ENCODE peak calls at places on chromosome 2, in seven cellular contexts. R is choroid plexus epithelial cell, F is endodermal cell, U is RWPE2, G is GM06990, C is tibial artery, B is A549. H is an unnamed sample.

GRCh38 chr2:67564076-67564475 is 166.9 kb downstream of the ETAA1 start:
- DNase-seq in R (peak), F (no peak), U (no peak), G (no peak), C (no peak), B (no peak), H (no peak)

GRCh38 chr2:107663632-107664031 is 163.1 kb upstream of the RGPD4 start:
- DNase-seq in R (no peak), F (no peak), U (no peak), G (no peak), C (no peak), B (no peak), H (no peak)

GRCh38 chr2:157476915-157477709 is 33.2 kb upstream of the CYTIP start:
- DNase-seq in R (peak), F (no peak), U (no peak), G (no peak), C (no peak), B (no peak), H (no peak)

GRCh38 chr2:82491591-82491990 is 1967.5 kb downstream of the SUCLG1 start:
- DNase-seq in R (no peak), F (no peak), U (no peak), G (no peak), C (no peak), B (no peak), H (no peak)

GRCh38 chr2:39469807-39470206 is 32.7 kb upstream of the MAP4K3 start:
- DNase-seq in R (peak), F (peak), U (no peak), G (peak), C (no peak), B (no peak), H (peak)

GRCh38 chr2:112646791-112647720 is 1.3 kb downstream of the SLC20A1 start:
- DNase-seq in R (peak), F (no peak), U (no peak), G (no peak), C (no peak), B (no peak), H (no peak)

GRCh38 chr2:229610359-229610758 is 104.0 kb downstream of the DNER start:
- DNase-seq in R (peak), F (no peak), U (no peak), G (no peak), C (no peak), B (no peak), H (no peak)

GRCh38 chr2:176675557-176676256 is 406.5 kb downstream of the MTX2 start:
- DNase-seq in R (no peak), F (peak), U (no peak), G (no peak), C (no peak), B (no peak), H (no peak)

GRCh38 chr2:8103085-8103708 is 578.7 kb upstream of the ID2 start:
- DNase-seq in R (peak), F (no peak), U (no peak), G (no peak), C (no peak), B (peak), H (no peak)

DNA sequence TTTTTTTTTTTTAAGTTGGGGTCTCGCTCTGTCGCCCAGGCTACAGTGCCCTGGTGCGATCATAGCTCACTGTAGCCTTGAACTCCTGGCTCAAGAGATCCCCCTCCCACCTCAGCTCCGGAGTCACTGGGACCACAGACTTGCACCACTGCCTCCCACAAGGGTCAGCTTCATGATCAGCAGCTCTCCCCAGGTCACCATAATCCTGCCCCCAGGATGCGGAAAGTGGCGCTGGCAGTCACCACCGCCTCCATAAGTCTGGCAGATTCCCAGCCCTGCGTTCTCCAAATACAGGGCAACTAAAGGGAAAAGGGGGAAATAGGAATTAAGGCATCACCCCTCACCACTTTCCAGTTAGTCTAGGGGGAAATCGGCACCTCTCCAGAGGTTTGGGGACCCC is 5.2 kb upstream of the ARID5A start:
- DNase-seq in R (no peak), F (peak), U (no peak), G (no peak), C (no peak), B (no peak), H (no peak)
- H3K4me3 ChIP-seq in R (no peak), F (peak), U (no peak), G (peak), C (peak), B (no peak), H (peak)

GRCh38 chr2:171159326-171160118 is 1.2 kb downstream of the TLK1 start:
- DNase-seq in R (peak), F (peak), U (peak), G (peak), C (peak), B (peak), H (peak)
- TF ChIP-seq CTCF in R (peak), F (peak), U (peak), G (peak), C (peak), B (peak), H (peak)

DNA sequence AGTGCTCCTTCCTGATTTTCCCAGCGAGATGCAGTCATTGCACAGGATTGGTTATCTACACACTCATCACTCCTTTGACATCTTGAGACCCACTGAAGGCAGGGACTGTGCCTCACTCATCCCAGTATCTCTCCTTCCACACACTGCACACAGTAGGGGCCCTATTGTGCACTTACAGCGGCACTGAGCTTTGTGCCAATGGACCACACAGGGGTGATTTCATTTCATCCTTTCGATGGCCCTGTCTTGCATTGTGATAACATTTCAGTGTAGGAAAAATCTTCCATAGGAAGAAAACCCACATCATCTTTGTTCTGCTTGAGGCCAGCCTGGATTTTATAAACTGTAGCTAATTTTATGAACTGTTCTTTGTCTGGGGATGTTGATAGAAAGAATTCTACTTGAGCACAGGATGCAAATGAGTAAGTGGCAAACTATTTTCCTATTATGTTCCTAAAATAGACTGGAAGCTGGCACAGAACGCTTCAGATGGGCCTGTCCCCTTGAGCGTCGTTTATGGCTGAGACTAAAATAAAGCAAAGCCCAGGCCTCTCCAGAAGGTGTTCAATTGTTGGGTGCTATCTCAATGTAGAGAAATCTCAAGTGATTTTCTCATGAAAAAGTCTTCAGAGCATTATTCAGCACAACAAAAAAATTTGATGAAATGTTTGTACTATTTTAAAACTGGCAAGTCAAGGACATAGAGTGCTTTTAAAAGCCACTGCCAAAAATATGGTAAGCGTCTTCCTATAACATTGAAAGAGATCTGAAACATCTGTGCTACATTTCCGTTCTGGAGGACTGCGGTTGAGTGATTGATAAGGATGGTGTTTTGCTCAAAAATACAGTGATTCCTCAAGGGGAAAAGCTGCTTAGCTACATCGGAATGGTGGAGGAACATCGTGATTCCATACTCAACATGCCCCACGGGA is 10.7 kb upstream of the LRRFIP1 start:
- DNase-seq in R (peak), F (no peak), U (no peak), G (no peak), C (no peak), B (no peak), H (no peak)
- H3K4me3 ChIP-seq in R (no peak), F (no peak), U (no peak), G (no peak), C (no peak), B (no peak), H (no peak)

GRCh38 chr2:10022464-10022863 is 20.9 kb upstream of the KLF11 start:
- DNase-seq in R (no peak), F (no peak), U (no peak), G (no peak), C (no peak), B (no peak), H (no peak)
- TF ChIP-seq CTCF in R (no peak), F (no peak), U (no peak), G (no peak), C (no peak), B (no peak), H (no peak)

DNA sequence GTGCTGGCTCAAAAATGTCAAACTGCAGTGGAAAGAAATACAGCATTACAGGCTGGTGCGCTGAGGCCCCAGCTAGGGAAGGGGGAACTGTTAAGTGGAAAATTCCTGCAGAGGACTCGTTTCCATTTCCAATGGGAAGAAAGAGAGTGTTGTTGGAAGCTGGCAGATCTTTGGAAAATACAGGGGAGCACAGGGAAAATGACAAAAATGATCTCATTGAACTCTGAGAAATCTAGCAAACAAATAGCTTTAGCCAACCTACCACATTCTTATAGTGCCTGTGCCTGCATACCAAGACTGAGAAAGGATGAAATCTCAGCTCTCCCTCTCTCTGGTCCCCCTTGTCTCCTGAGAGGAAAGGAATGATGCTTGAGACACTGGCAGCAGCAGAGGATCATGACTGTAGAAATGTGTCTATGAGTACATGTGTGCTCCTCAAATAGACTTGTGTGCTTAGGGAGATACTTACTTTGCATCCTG is 632.5 kb downstream of the NYAP2 start:
- DNase-seq in R (peak), F (peak), U (no peak), G (no peak), C (no peak), B (no peak), H (no peak)
- H3K4me3 ChIP-seq in R (peak), F (peak), U (no peak), G (no peak), C (peak), B (peak), H (no peak)

GRCh38 chr2:16071865-16072637 is 131.7 kb downstream of the MYCN start:
- DNase-seq in R (no peak), F (no peak), U (no peak), G (no peak), C (no peak), B (no peak), H (no peak)

GRCh38 chr2:16073471-16073870 is 133.1 kb downstream of the MYCN start:
- DNase-seq in R (no peak), F (no peak), U (no peak), G (no peak), C (no peak), B (no peak), H (no peak)

GRCh38 chr2:16072638-16073290 is 132.4 kb downstream of the MYCN start:
- DNase-seq in R (no peak), F (no peak), U (no peak), G (no peak), C (no peak), B (no peak), H (no peak)

GRCh38 chr2:16075045-16076012 is 135.0 kb downstream of the MYCN start:
- DNase-seq in R (no peak), F (no peak), U (no peak), G (no peak), C (no peak), B (no peak), H (no peak)

GRCh38 chr2:16073921-16074425 is 133.6 kb downstream of the MYCN start:
- DNase-seq in R (no peak), F (no peak), U (no peak), G (no peak), C (no peak), B (no peak), H (no peak)
- TF ChIP-seq CTCF in R (no peak), F (no peak), U (no peak), G (no peak), C (no peak), B (no peak), H (no peak)

GRCh38 chr2:168518555-168519066 is 62.5 kb downstream of the CERS6 start:
- DNase-seq in R (peak), F (peak), U (no peak), G (no peak), C (no peak), B (no peak), H (no peak)
- H3K4me3 ChIP-seq in R (no peak), F (no peak), U (no peak), G (no peak), C (no peak), B (no peak), H (no peak)

GRCh38 chr2:68772109-68772508 is 37.5 kb downstream of the ARHGAP25 start:
- DNase-seq in R (no peak), F (no peak), U (no peak), G (no peak), C (no peak), B (no peak), H (no peak)
- TF ChIP-seq CTCF in R (no peak), F (no peak), U (no peak), G (no peak), C (no peak), B (no peak), H (no peak)

H was measured in GM12864.